ENCODE peak calls at places on chromosomes 13 and 19, in eight cellular contexts. L is naive thymus-derived CD4-positive, alpha-beta T cell; J is GM13977; D is naive B cell; E is IMR-90; F is NCI-H774; Y is OCI-LY7; V is neuronal stem cell. Z is an unnamed sample.

GRCh38 chr13:76522083-76522755 is 364.0 kb downstream of the KCTD12 start:
- DNase-seq in L (no peak), J (no peak), D (no peak), E (peak; percentile 37), F (no peak), Y (no peak), V (no peak), Z (no peak)

GRCh38 chr13:29875646-29876045 is 25.2 kb upstream of the UBL3 start:
- DNase-seq in L (no peak), J (no peak), D (no peak), E (no peak), F (no peak), Y (no peak), V (no peak), Z (no peak)

GRCh38 chr19:10137751-10138682 is 18.3 kb upstream of the EIF3G start:
- DNase-seq in L (no peak), J (no peak), D (no peak), E (no peak), F (no peak), Y (no peak), V (no peak), Z (no peak)

GRCh38 chr19:49126575-49126974 is 7.2 kb downstream of the PPFIA3 start:
- DNase-seq in L (no peak), J (no peak), D (no peak), E (no peak), F (no peak), Y (no peak), V (no peak), Z (no peak)

GRCh38 chr19:33532859-33533455 is 11.4 kb upstream of the PEPD start:
- DNase-seq in L (no peak), J (no peak), D (no peak), E (no peak), F (no peak), Y (no peak), V (peak; percentile 14), Z (no peak)

GRCh38 chr19:10109528-10109927 is 2.0 kb upstream of the P2RY11 start:
- DNase-seq in L (no peak), J (no peak), D (no peak), E (no peak), F (no peak), Y (no peak), V (no peak), Z (no peak)

GRCh38 chr13:70896136-70896535 is 787.9 kb upstream of the KLHL1 start:
- DNase-seq in L (no peak), J (no peak), D (no peak), E (no peak), F (no peak), Y (no peak), V (no peak), Z (no peak)

GRCh38 chr19:19662866-19663291 is 597 bp downstream of the ATP13A1 start:
- DNase-seq in L (no peak), J (no peak), D (no peak), E (peak; percentile 4), F (no peak), Y (no peak), V (no peak), Z (no peak)

GRCh38 chr13:44075113-44075512 is 195.4 kb downstream of the LACC1 start:
- DNase-seq in L (no peak), J (no peak), D (no peak), E (no peak), F (no peak), Y (no peak), V (no peak), Z (no peak)

Z was measured in osteocyte.